ENCODE peak calls at places on chromosomes 4 and X, in seven cellular contexts. D, P, M, T, G, F and C are unnamed samples.

GRCh38 chr4:38318737-38319455 is 345.1 kb upstream of the KLF3 start:
- DNase-seq in D (peak), P (peak), M (peak), T (peak), G (peak), F (peak), C (peak)

GRCh38 chrX:38662640-38663039 is 101.3 kb downstream of the TSPAN7 start:
- DNase-seq in D (no peak), P (no peak), M (no peak), T (no peak), G (no peak), F (no peak), C (no peak)

GRCh38 chrX:14351889-14352288 is 177.4 kb upstream of the GLRA2 start:
- DNase-seq in D (no peak), P (no peak), M (no peak), T (no peak), G (no peak), F (no peak), C (no peak)

GRCh38 chr4:40196724-40197281 is at the start of gene RHOH:
- DNase-seq in D (no peak), P (no peak), M (peak), T (no peak), G (no peak), F (no peak), C (peak)

GRCh38 chr4:44632733-44633132 is 18.7 kb downstream of the YIPF7 start:
- DNase-seq in D (no peak), P (no peak), M (no peak), T (no peak), G (no peak), F (no peak), C (no peak)

GRCh38 chr4:4308800-4309441 is 18.9 kb downstream of the ZBTB49 start:
- DNase-seq in D (no peak), P (no peak), M (no peak), T (no peak), G (no peak), F (no peak), C (no peak)

GRCh38 chr4:82891728-82892466 is 944 bp upstream of the SEC31A start:
- DNase-seq in D (no peak), P (no peak), M (no peak), T (no peak), G (no peak), F (no peak), C (no peak)

GRCh38 chrX:114006664-114007063 is 577.2 kb upstream of the HTR2C start:
- DNase-seq in D (no peak), P (no peak), M (no peak), T (no peak), G (no peak), F (no peak), C (no peak)

GRCh38 chrX:49272426-49272825 is 2.8 kb downstream of the PPP1R3F start:
- DNase-seq in D (no peak), P (no peak), M (no peak), T (no peak), G (no peak), F (no peak), C (no peak)

GRCh38 chrX:54950730-54951375 is 30.2 kb downstream of the TRO start:
- DNase-seq in D (no peak), P (no peak), M (no peak), T (no peak), G (no peak), F (no peak), C (no peak)

GRCh38 chr4:6087669-6088068 is 69.4 kb upstream of the C4orf50 start:
- DNase-seq in D (peak), P (peak), M (peak), T (no peak), G (peak), F (peak), C (peak)

GRCh38 chr4:1851575-1852415 is 4.2 kb downstream of the LETM1 start:
- DNase-seq in D (no peak), P (no peak), M (no peak), T (no peak), G (no peak), F (no peak), C (no peak)

GRCh38 chrX:27597506-27597905 is 7.4 kb downstream of the DCAF8L2 start:
- DNase-seq in D (no peak), P (no peak), M (no peak), T (no peak), G (no peak), F (no peak), C (no peak)

GRCh38 chr4:64784125-64784524 is 374.9 kb upstream of the TECRL start:
- DNase-seq in D (no peak), P (no peak), M (no peak), T (no peak), G (no peak), F (no peak), C (no peak)

GRCh38 chr4:36209941-36210663 is 34.2 kb downstream of the ARAP2 start:
- DNase-seq in D (no peak), P (no peak), M (no peak), T (no peak), G (no peak), F (no peak), C (no peak)

GRCh38 chrX:43969504-43970501 is 3.4 kb downstream of the NDP start:
- DNase-seq in D (no peak), P (no peak), M (no peak), T (no peak), G (no peak), F (no peak), C (peak)

GRCh38 chr4:146370841-146371240 is 150.9 kb downstream of the SLC10A7 start:
- DNase-seq in D (no peak), P (no peak), M (no peak), T (no peak), G (no peak), F (no peak), C (no peak)

GRCh38 chr4:55554453-55555030 is 7.8 kb upstream of the CLOCK start:
- DNase-seq in D (peak), P (peak), M (peak), T (no peak), G (peak), F (no peak), C (peak)

GRCh38 chrX:31800219-31800618 is 728.4 kb upstream of the FTHL17 start:
- DNase-seq in D (no peak), P (no peak), M (no peak), T (no peak), G (no peak), F (no peak), C (no peak)
- TF ChIP-seq JUND in D (no peak), P (no peak), M (no peak), T (no peak), G (no peak), F (no peak), C (no peak)

DNA sequence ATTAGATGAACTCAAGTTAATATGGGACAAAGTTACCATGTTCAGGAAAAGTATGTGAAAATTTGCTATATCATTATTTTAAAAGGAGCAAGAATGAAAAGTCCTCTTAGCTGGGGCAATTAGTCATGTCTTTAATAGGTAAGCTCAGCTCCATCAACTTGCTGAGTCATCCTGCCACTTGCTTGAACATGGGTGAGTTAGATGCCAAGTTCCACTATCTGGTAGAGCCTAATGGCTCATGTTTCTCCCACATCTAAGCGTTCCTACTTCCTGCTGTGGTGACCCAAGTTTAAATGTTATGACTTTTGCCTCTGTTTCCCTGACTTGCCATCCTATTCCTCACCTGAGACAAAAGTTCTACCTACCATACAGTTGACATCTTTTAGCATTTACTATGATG is 276.8 kb downstream of the ZNF674 start:
- DNase-seq in D (peak), P (no peak), M (no peak), T (no peak), G (peak), F (no peak), C (peak)
- TF ChIP-seq JUND in D (peak), P (no peak), M (no peak), T (no peak), G (no peak), F (no peak), C (no peak)

DNA sequence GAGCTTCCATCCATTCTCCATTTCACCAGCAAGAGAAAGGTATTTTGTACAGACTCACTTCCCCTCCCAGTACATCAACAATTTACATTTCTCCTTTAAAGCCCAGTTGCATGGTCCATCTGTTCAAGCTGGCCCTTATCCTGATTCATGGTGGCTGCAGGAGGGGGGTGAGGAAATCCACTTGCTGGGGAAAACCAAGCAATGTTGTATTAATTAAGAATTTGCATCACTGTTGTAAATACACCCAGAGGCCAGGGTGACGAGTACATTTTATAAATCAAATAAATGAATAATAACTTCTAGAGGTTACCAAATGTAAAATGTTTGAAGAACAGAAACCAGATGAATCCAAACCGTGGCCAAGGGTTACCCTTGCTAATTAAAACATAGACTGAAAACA is 395.9 kb upstream of the INTU start:
- DNase-seq in D (no peak), P (no peak), M (no peak), T (no peak), G (no peak), F (no peak), C (no peak)
- TF ChIP-seq JUND in D (no peak), P (no peak), M (no peak), T (no peak), G (no peak), F (no peak), C (no peak)

DNA sequence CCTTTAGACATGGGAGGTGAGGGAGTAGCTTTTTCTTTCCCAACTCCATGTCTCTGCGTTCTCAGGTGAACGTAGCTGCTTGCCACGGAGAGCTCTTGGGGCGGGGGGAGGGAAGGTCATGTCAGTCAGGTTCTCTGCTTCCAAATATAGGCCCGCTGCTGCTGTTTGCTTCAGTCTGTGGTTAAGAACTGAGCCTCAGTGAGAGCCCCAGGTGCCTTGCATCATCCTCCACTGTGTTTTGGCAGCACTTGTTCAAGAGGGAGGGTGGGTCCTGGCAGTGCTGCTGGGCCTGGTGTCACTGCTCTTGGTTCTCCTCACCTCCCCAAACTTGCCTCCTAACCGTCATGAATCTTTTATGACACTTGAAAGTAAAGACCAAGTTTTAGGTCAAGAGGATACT is 46.6 kb downstream of the HADH start:
- DNase-seq in D (no peak), P (no peak), M (no peak), T (no peak), G (no peak), F (no peak), C (no peak)
- TF ChIP-seq JUND in D (no peak), P (no peak), M (no peak), T (no peak), G (no peak), F (no peak), C (no peak)

DNA sequence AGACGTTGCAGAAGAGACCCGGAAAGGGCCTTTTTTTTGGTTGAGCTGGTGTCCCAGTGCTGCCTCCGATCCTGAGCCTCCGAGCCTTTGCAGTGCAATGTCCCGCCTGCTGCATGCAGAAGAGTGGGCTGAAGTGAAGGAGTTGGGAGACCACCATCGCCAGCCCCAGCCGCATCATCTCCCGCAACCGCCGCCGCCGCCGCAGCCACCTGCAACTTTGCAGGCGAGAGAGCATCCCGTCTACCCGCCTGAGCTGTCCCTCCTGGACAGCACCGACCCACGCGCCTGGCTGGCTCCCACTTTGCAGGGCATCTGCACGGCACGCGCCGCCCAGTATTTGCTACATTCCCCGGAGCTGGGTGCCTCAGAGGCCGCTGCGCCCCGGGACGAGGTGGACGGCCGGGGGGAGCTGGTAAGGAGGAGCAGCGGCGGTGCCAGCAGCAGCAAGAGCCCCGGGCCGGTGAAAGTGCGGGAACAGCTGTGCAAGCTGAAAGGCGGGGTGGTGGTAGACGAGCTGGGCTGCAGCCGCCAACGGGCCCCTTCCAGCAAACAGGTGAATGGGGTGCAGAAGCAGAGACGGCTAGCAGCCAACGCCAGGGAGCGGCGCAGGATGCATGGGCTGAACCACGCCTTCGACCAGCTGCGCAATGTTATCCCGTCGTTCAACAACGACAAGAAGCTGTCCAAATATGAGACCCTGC is 427 bp downstream of the ATOH1 start:
- DNase-seq in D (no peak), P (peak), M (no peak), T (no peak), G (no peak), F (no peak), C (peak)
- TF ChIP-seq JUND in D (no peak), P (no peak), M (no peak), T (no peak), G (no peak), F (no peak), C (no peak)